ENCODE peak calls at places on chromosomes 3 and 15, in six cellular contexts. G is ELR; I is NCI-H2081 treated with DMSO at 0.1 percent for 48 hours; B is putamen; Q is EH; C is stimulated activated CD8-positive, alpha-beta memory T cell treated with anti-CD3 and anti-CD28 coated beads, Interleukin-4, amount 100 ng/mL, for 48 hours. L is an unnamed sample.

GRCh38 chr3:131702156-131702555 is 199.4 kb upstream of the MRPL3 start:
- DNase-seq in C (no peak), I (no peak), G (peak), B (no peak), Q (peak), L (no peak)

GRCh38 chr3:55405436-55405835 is 81.7 kb downstream of the WNT5A start:
- DNase-seq in B (no peak), G (peak), I (no peak), C (peak), Q (peak), L (no peak)

GRCh38 chr3:69738291-69738690 is 973 bp upstream of the MITF start:
- DNase-seq in Q (peak), C (no peak), I (no peak), B (peak), G (peak), L (no peak)

GRCh38 chr3:18489939-18490338 is 64.8 kb upstream of the SATB1 start:
- DNase-seq in G (no peak), B (no peak), C (no peak), Q (no peak), I (no peak), L (no peak)

GRCh38 chr3:45571969-45572368 is 22.6 kb upstream of the LIMD1 start:
- DNase-seq in G (no peak), B (no peak), I (no peak), C (no peak), Q (no peak), L (no peak)

GRCh38 chr15:76795217-76795616 is 109.9 kb downstream of the SCAPER start:
- DNase-seq in G (no peak), C (no peak), B (no peak), Q (no peak), I (no peak), L (no peak)

GRCh38 chr3:128907706-128908445 is 28.5 kb downstream of the ACAD9 start:
- DNase-seq in G (no peak), C (no peak), B (no peak), I (no peak), Q (no peak), L (no peak)

GRCh38 chr3:30227571-30228301 is 378.7 kb upstream of the TGFBR2 start:
- DNase-seq in I (no peak), C (no peak), B (peak), G (peak), Q (peak), L (peak)

GRCh38 chr3:170741756-170742530 is 128.1 kb downstream of the RPL22L1 start:
- DNase-seq in B (peak), I (no peak), Q (peak), G (peak), C (no peak), L (no peak)

GRCh38 chr3:5202267-5202666 is 14.8 kb downstream of the EDEM1 start:
- DNase-seq in I (no peak), Q (no peak), G (no peak), C (no peak), B (peak), L (no peak)

GRCh38 chr3:65170357-65171090 is 482.7 kb upstream of the ADAMTS9 start:
- DNase-seq in Q (peak), C (no peak), G (peak), B (peak), I (no peak), L (peak)

GRCh38 chr3:6392123-6392522 is 468.8 kb upstream of the GRM7 start:
- DNase-seq in I (no peak), B (no peak), C (no peak), G (no peak), Q (no peak), L (no peak)

GRCh38 chr15:83655237-83655616 is 1.3 kb downstream of the ADAMTSL3 start:
- DNase-seq in G (no peak), B (no peak), I (no peak), C (no peak), Q (no peak), L (no peak)

GRCh38 chr15:97259943-97260342 is 700.6 kb upstream of the ARRDC4 start:
- DNase-seq in Q (no peak), I (no peak), B (no peak), C (no peak), G (no peak), L (no peak)

GRCh38 chr3:194344012-194344411 is 7.1 kb downstream of the CPN2 start:
- DNase-seq in G (peak), C (peak), Q (peak), I (no peak), B (peak), L (peak)

GRCh38 chr3:78660958-78661357 is 1106.8 kb downstream of the ROBO1 start:
- DNase-seq in I (no peak), G (no peak), B (no peak), Q (no peak), C (no peak), L (no peak)

GRCh38 chr3:141050913-141051632 is at the start of gene SPSB4:
- DNase-seq in G (peak), Q (peak), B (no peak), C (peak), I (no peak), L (peak)

GRCh38 chr3:63354160-63354559 is 76.1 kb downstream of the SYNPR start:
- DNase-seq in G (peak), I (no peak), B (no peak), Q (peak), C (no peak), L (no peak)

GRCh38 chr15:78872155-78872971 is at the start of gene MORF4L1:
- DNase-seq in Q (peak), G (peak), B (peak), C (peak), I (peak), L (peak)

GRCh38 chr3:182216311-182216970 is 504.7 kb downstream of the SOX2 start:
- DNase-seq in C (no peak), I (no peak), Q (no peak), B (no peak), G (no peak), L (no peak)

GRCh38 chr3:11481561-11481960 is 162.2 kb downstream of the VGLL4 start:
- DNase-seq in C (no peak), B (no peak), G (no peak), I (no peak), Q (no peak), L (peak)

GRCh38 chr15:70121656-70122297 is 24.1 kb upstream of the TLE3 start:
- DNase-seq in C (no peak), I (no peak), G (peak), B (no peak), Q (peak), L (no peak)

GRCh38 chr15:101295607-101296225 is 668 bp upstream of the SNRPA1 start:
- DNase-seq in Q (peak), B (no peak), G (no peak), I (no peak), C (no peak), L (no peak)

GRCh38 chr3:145355175-145355574 is 805.8 kb downstream of the PLOD2 start:
- DNase-seq in Q (no peak), C (no peak), I (no peak), G (no peak), B (no peak), L (no peak)

GRCh38 chr3:127949446-127949845 is 34.4 kb downstream of the KBTBD12 start:
- DNase-seq in B (no peak), Q (no peak), I (no peak), G (no peak), C (no peak), L (no peak)